ENCODE peak calls at places on chromosomes 7 and 10, in nine cellular contexts. One of them, this sample, is unnamed.

GRCh38 chr10:84257343-84258020 is 12.6 kb downstream of the RGR start:
- DNase-seq in tibial nerve: no peak
- DNase-seq in GM12891: no peak
- DNase-seq in heart left ventricle: no peak
- DNase-seq in gastrocnemius medialis: no peak
- DNase-seq in NB4: no peak
- DNase-seq in A549: no peak
- DNase-seq in lower leg skin: no peak
- DNase-seq in IMR-90: no peak
- DNase-seq in this sample: no peak

GRCh38 chr7:156094350-156095146 is 282.3 kb upstream of the SHH start:
- DNase-seq in tibial nerve: no peak
- DNase-seq in GM12891: no peak
- DNase-seq in heart left ventricle: no peak
- DNase-seq in gastrocnemius medialis: no peak
- DNase-seq in NB4: no peak
- DNase-seq in A549: no peak
- DNase-seq in lower leg skin: no peak
- DNase-seq in IMR-90: no peak
- DNase-seq in this sample: no peak

GRCh38 chr10:66218981-66219587 is 706.8 kb upstream of the LRRTM3 start:
- DNase-seq in tibial nerve: no peak
- DNase-seq in GM12891: no peak
- DNase-seq in heart left ventricle: no peak
- DNase-seq in gastrocnemius medialis: no peak
- DNase-seq in NB4: no peak
- DNase-seq in A549: no peak
- DNase-seq in lower leg skin: no peak
- DNase-seq in IMR-90: no peak
- DNase-seq in this sample: no peak

GRCh38 chr7:12715372-12716133 is 28.1 kb downstream of the ARL4A start:
- DNase-seq in tibial nerve: no peak
- DNase-seq in GM12891: no peak
- DNase-seq in heart left ventricle: peak; percentile 85
- DNase-seq in gastrocnemius medialis: peak; percentile 76
- DNase-seq in NB4: peak; percentile 99
- DNase-seq in A549: peak; percentile 98
- DNase-seq in lower leg skin: peak; percentile 88
- DNase-seq in IMR-90: peak; percentile 95
- DNase-seq in this sample: peak; percentile 86

GRCh38 chr7:151204383-151205032 is 5.8 kb downstream of the H2BK1 start:
- DNase-seq in tibial nerve: no peak
- DNase-seq in GM12891: no peak
- DNase-seq in heart left ventricle: no peak
- DNase-seq in gastrocnemius medialis: no peak
- DNase-seq in NB4: no peak
- DNase-seq in A549: no peak
- DNase-seq in lower leg skin: no peak
- DNase-seq in IMR-90: no peak
- DNase-seq in this sample: no peak

GRCh38 chr7:113100091-113100723 is 13.6 kb upstream of the GPR85 start:
- DNase-seq in tibial nerve: no peak
- DNase-seq in GM12891: no peak
- DNase-seq in heart left ventricle: peak; percentile 77
- DNase-seq in gastrocnemius medialis: no peak
- DNase-seq in NB4: no peak
- DNase-seq in A549: no peak
- DNase-seq in lower leg skin: no peak
- DNase-seq in IMR-90: peak; percentile 44
- DNase-seq in this sample: peak; percentile 18

GRCh38 chr10:56346845-56347415 is 14.1 kb downstream of the ZWINT start:
- DNase-seq in tibial nerve: no peak
- DNase-seq in GM12891: no peak
- DNase-seq in heart left ventricle: no peak
- DNase-seq in gastrocnemius medialis: no peak
- DNase-seq in NB4: no peak
- DNase-seq in A549: no peak
- DNase-seq in lower leg skin: no peak
- DNase-seq in IMR-90: peak; percentile 19
- DNase-seq in this sample: no peak

GRCh38 chr7:89012016-89012415 is 216.5 kb upstream of the TEX47 start:
- DNase-seq in tibial nerve: no peak
- DNase-seq in GM12891: no peak
- DNase-seq in heart left ventricle: no peak
- DNase-seq in gastrocnemius medialis: no peak
- DNase-seq in NB4: no peak
- DNase-seq in A549: no peak
- DNase-seq in lower leg skin: no peak
- DNase-seq in IMR-90: no peak
- DNase-seq in this sample: no peak

GRCh38 chr10:130067893-130068292 is 42.7 kb downstream of the C10orf143 start:
- DNase-seq in tibial nerve: no peak
- DNase-seq in GM12891: no peak
- DNase-seq in heart left ventricle: no peak
- DNase-seq in gastrocnemius medialis: no peak
- DNase-seq in NB4: no peak
- DNase-seq in A549: no peak
- DNase-seq in lower leg skin: no peak
- DNase-seq in IMR-90: no peak
- DNase-seq in this sample: no peak

GRCh38 chr10:51658075-51658474 is 41.3 kb downstream of the CSTF2T start:
- DNase-seq in tibial nerve: no peak
- DNase-seq in GM12891: no peak
- DNase-seq in heart left ventricle: no peak
- DNase-seq in gastrocnemius medialis: no peak
- DNase-seq in NB4: no peak
- DNase-seq in A549: no peak
- DNase-seq in lower leg skin: no peak
- DNase-seq in IMR-90: no peak
- DNase-seq in this sample: no peak

GRCh38 chr7:132435016-132435990 is 141.0 kb downstream of the PLXNA4 start:
- DNase-seq in tibial nerve: no peak
- DNase-seq in GM12891: no peak
- DNase-seq in heart left ventricle: no peak
- DNase-seq in gastrocnemius medialis: no peak
- DNase-seq in NB4: no peak
- DNase-seq in A549: no peak
- DNase-seq in lower leg skin: no peak
- DNase-seq in IMR-90: no peak
- DNase-seq in this sample: no peak

GRCh38 chr10:117001144-117001543 is 3.8 kb downstream of the SHTN1 start:
- DNase-seq in tibial nerve: no peak
- DNase-seq in GM12891: no peak
- DNase-seq in heart left ventricle: no peak
- DNase-seq in gastrocnemius medialis: no peak
- DNase-seq in NB4: no peak
- DNase-seq in A549: no peak
- DNase-seq in lower leg skin: no peak
- DNase-seq in IMR-90: no peak
- DNase-seq in this sample: no peak

GRCh38 chr7:184768-185264 is 7.6 kb upstream of the FAM20C start:
- DNase-seq in tibial nerve: no peak
- DNase-seq in GM12891: no peak
- DNase-seq in heart left ventricle: no peak
- DNase-seq in gastrocnemius medialis: peak; percentile 65
- DNase-seq in NB4: no peak
- DNase-seq in A549: no peak
- DNase-seq in lower leg skin: no peak
- DNase-seq in IMR-90: no peak
- DNase-seq in this sample: no peak

GRCh38 chr10:47269294-47269693 is 30.7 kb upstream of the GDF10 start:
- DNase-seq in tibial nerve: no peak
- DNase-seq in GM12891: no peak
- DNase-seq in heart left ventricle: no peak
- DNase-seq in gastrocnemius medialis: no peak
- DNase-seq in NB4: peak; percentile 69
- DNase-seq in A549: no peak
- DNase-seq in lower leg skin: no peak
- DNase-seq in IMR-90: no peak
- DNase-seq in this sample: no peak

GRCh38 chr10:13970231-13970966 is 360.3 kb downstream of the FRMD4A start:
- DNase-seq in tibial nerve: no peak
- DNase-seq in GM12891: no peak
- DNase-seq in heart left ventricle: no peak
- DNase-seq in gastrocnemius medialis: no peak
- DNase-seq in NB4: no peak
- DNase-seq in A549: no peak
- DNase-seq in lower leg skin: no peak
- DNase-seq in IMR-90: no peak
- DNase-seq in this sample: no peak

GRCh38 chr7:20435305-20435704 is 104.6 kb downstream of the ITGB8 start:
- DNase-seq in tibial nerve: peak; percentile 29
- DNase-seq in GM12891: no peak
- DNase-seq in heart left ventricle: peak; percentile 68
- DNase-seq in gastrocnemius medialis: peak; percentile 65
- DNase-seq in NB4: no peak
- DNase-seq in A549: no peak
- DNase-seq in lower leg skin: peak; percentile 72
- DNase-seq in IMR-90: no peak
- DNase-seq in this sample: no peak

GRCh38 chr7:131244259-131244852 is 83.3 kb upstream of the MKLN1 start:
- DNase-seq in tibial nerve: no peak
- DNase-seq in GM12891: no peak
- DNase-seq in heart left ventricle: peak; percentile 31
- DNase-seq in gastrocnemius medialis: peak; percentile 70
- DNase-seq in NB4: peak; percentile 54
- DNase-seq in A549: peak; percentile 79
- DNase-seq in lower leg skin: peak; percentile 48
- DNase-seq in IMR-90: peak; percentile 97
- DNase-seq in this sample: no peak

GRCh38 chr7:135414850-135415439 is 95.0 kb downstream of the CNOT4 start:
- DNase-seq in tibial nerve: no peak
- DNase-seq in GM12891: no peak
- DNase-seq in heart left ventricle: no peak
- DNase-seq in gastrocnemius medialis: no peak
- DNase-seq in NB4: peak; percentile 84
- DNase-seq in A549: peak; percentile 83
- DNase-seq in lower leg skin: no peak
- DNase-seq in IMR-90: peak; percentile 64
- DNase-seq in this sample: peak; percentile 82

GRCh38 chr7:66681491-66682349 is 53.0 kb downstream of the KCTD7 start:
- DNase-seq in tibial nerve: peak; percentile 95
- DNase-seq in GM12891: peak; percentile 96
- DNase-seq in heart left ventricle: peak; percentile 97
- DNase-seq in gastrocnemius medialis: peak; percentile 93
- DNase-seq in NB4: peak; percentile 98
- DNase-seq in A549: peak; percentile 96
- DNase-seq in lower leg skin: peak; percentile 95
- DNase-seq in IMR-90: peak; percentile 94
- DNase-seq in this sample: peak; percentile 98

GRCh38 chr7:47358944-47359588 is 222.8 kb downstream of the TNS3 start:
- DNase-seq in tibial nerve: no peak
- DNase-seq in GM12891: no peak
- DNase-seq in heart left ventricle: no peak
- DNase-seq in gastrocnemius medialis: no peak
- DNase-seq in NB4: no peak
- DNase-seq in A549: no peak
- DNase-seq in lower leg skin: no peak
- DNase-seq in IMR-90: peak; percentile 27
- DNase-seq in this sample: no peak

GRCh38 chr7:5557920-5558401 is 134.3 kb upstream of the TNRC18 start:
- DNase-seq in tibial nerve: peak; percentile 57
- DNase-seq in GM12891: peak; percentile 65
- DNase-seq in heart left ventricle: peak; percentile 87
- DNase-seq in gastrocnemius medialis: peak; percentile 99
- DNase-seq in NB4: no peak
- DNase-seq in A549: no peak
- DNase-seq in lower leg skin: peak; percentile 39
- DNase-seq in IMR-90: peak; percentile 11
- DNase-seq in this sample: peak; percentile 47
- TF ChIP-seq POLR2A in tibial nerve: no peak
- TF ChIP-seq POLR2A in GM12891: no peak
- TF ChIP-seq POLR2A in heart left ventricle: no peak
- TF ChIP-seq POLR2A in gastrocnemius medialis: peak; percentile 50
- TF ChIP-seq POLR2A in NB4: no peak
- TF ChIP-seq POLR2A in A549: no peak
- TF ChIP-seq POLR2A in lower leg skin: no peak
- TF ChIP-seq POLR2A in IMR-90: no peak
- TF ChIP-seq POLR2A in this sample: peak; percentile 10

DNA sequence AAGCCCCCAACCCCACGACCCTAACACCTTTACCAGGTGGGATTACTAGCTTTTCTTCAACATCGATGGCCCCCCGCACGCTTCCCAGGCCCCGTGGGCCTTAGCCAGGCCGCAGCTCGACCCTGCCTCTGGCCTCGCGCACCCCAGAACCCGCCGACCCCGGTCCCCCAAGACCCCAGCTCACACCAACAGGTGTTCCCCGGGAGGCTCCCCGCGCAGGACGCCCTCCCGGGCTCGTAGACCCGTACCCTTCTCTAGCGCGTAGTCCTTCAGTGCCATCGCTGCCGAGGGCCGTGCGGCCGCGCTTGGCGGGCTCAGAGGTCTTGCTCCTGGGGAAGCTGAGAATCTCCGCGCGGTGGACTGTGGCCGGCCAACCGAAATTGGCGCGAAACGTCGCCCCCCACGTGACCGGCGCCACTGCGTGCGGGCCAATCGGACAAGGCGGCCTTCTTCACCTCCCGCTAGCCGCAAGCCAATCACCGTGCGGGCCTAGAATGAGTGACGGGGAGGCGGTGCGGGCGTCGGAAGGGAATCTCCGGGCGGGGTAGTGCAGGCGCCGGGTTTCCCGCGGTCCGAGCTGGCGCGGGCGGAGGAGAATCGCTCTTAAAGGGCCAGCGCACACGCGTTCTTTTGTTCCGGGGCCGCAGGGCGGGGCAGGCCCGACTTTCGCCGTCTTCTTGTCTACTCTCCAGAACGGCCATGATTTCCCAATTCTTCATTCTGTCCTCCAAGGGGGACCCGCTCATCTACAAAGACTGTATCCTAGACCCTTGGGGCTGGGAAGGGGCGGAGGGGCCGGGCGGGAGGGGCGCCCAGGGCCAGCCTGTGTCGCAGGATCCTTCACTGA is at the start of the genes AP4M1 and MCM7:
- DNase-seq in tibial nerve: peak; percentile 96
- DNase-seq in GM12891: peak; percentile 99
- DNase-seq in heart left ventricle: peak; percentile 99
- DNase-seq in gastrocnemius medialis: peak; percentile 99
- DNase-seq in NB4: peak; percentile 100
- DNase-seq in A549: peak; percentile 100
- DNase-seq in lower leg skin: peak; percentile 98
- DNase-seq in IMR-90: peak; percentile 99
- DNase-seq in this sample: peak; percentile 99
- TF ChIP-seq POLR2A in tibial nerve: no peak
- TF ChIP-seq POLR2A in GM12891: peak; percentile 79
- TF ChIP-seq POLR2A in heart left ventricle: no peak
- TF ChIP-seq POLR2A in gastrocnemius medialis: no peak
- TF ChIP-seq POLR2A in NB4: peak; percentile 90
- TF ChIP-seq POLR2A in A549: no peak
- TF ChIP-seq POLR2A in lower leg skin: no peak
- TF ChIP-seq POLR2A in IMR-90: peak; percentile 76
- TF ChIP-seq POLR2A in this sample: peak; percentile 88

GRCh38 chr10:46030091-46030937 is at the start of gene NCOA4:
- DNase-seq in tibial nerve: peak; percentile 95
- DNase-seq in GM12891: peak; percentile 93
- DNase-seq in heart left ventricle: peak; percentile 99
- DNase-seq in gastrocnemius medialis: peak; percentile 97
- DNase-seq in NB4: peak; percentile 99
- DNase-seq in A549: peak; percentile 98
- DNase-seq in lower leg skin: peak; percentile 96
- DNase-seq in IMR-90: peak; percentile 99
- DNase-seq in this sample: peak; percentile 99
- TF ChIP-seq POLR2A in tibial nerve: peak; percentile 31
- TF ChIP-seq POLR2A in GM12891: peak; percentile 95
- TF ChIP-seq POLR2A in heart left ventricle: peak; percentile 79
- TF ChIP-seq POLR2A in gastrocnemius medialis: peak; percentile 56
- TF ChIP-seq POLR2A in NB4: peak; percentile 77
- TF ChIP-seq POLR2A in A549: peak; percentile 80
- TF ChIP-seq POLR2A in lower leg skin: no peak
- TF ChIP-seq POLR2A in IMR-90: peak; percentile 93
- TF ChIP-seq POLR2A in this sample: peak; percentile 98

GRCh38 chr10:101060951-101061813 is 607 bp upstream of the KAZALD1 start:
- DNase-seq in tibial nerve: peak; percentile 89
- DNase-seq in GM12891: peak; percentile 88
- DNase-seq in heart left ventricle: peak; percentile 97
- DNase-seq in gastrocnemius medialis: peak; percentile 93
- DNase-seq in NB4: peak; percentile 96
- DNase-seq in A549: peak; percentile 95
- DNase-seq in lower leg skin: peak; percentile 87
- DNase-seq in IMR-90: peak; percentile 91
- DNase-seq in this sample: peak; percentile 94
- TF ChIP-seq POLR2A in tibial nerve: no peak
- TF ChIP-seq POLR2A in GM12891: no peak
- TF ChIP-seq POLR2A in heart left ventricle: no peak
- TF ChIP-seq POLR2A in gastrocnemius medialis: peak; percentile 64
- TF ChIP-seq POLR2A in NB4: peak; percentile 49
- TF ChIP-seq POLR2A in A549: peak; percentile 65
- TF ChIP-seq POLR2A in lower leg skin: no peak
- TF ChIP-seq POLR2A in IMR-90: peak; percentile 82
- TF ChIP-seq POLR2A in this sample: peak; percentile 64

This sample was measured in erythroblast.